ENCODE peak calls at places on chromosome 22, in nine cellular contexts. One of them, this sample, is unnamed.

GRCh38 chr22:43917523-43917922 is 6.1 kb upstream of the PNPLA3 start:
- DNase-seq in activated naive CD8-positive, alpha-beta T cell treated with anti-CD3 and anti-CD28 coated beads, Interleukin-2, amount 10 ng/mL, durations not matched to agents 7 days and 5 days: no peak
- DNase-seq in suprapubic skin: no peak
- DNase-seq in type B pancreatic cell: no peak
- DNase-seq in Peyer's patch: no peak
- DNase-seq in HL-60: no peak
- DNase-seq in anterior cingulate cortex: no peak
- DNase-seq in activated CD8-positive, alpha-beta memory T cell treated with anti-CD3 and anti-CD28 coated beads for 4 hours: no peak
- DNase-seq in psoas muscle: no peak
- DNase-seq in this sample: peak

GRCh38 chr22:24188705-24189248 is 7.5 kb downstream of the SUSD2 start:
- DNase-seq in activated naive CD8-positive, alpha-beta T cell treated with anti-CD3 and anti-CD28 coated beads, Interleukin-2, amount 10 ng/mL, durations not matched to agents 7 days and 5 days: no peak
- DNase-seq in suprapubic skin: no peak
- DNase-seq in type B pancreatic cell: no peak
- DNase-seq in Peyer's patch: no peak
- DNase-seq in HL-60: no peak
- DNase-seq in anterior cingulate cortex: no peak
- DNase-seq in activated CD8-positive, alpha-beta memory T cell treated with anti-CD3 and anti-CD28 coated beads for 4 hours: no peak
- DNase-seq in psoas muscle: no peak
- DNase-seq in this sample: no peak

GRCh38 chr22:37229012-37229804 is 14.9 kb downstream of the RAC2 start:
- DNase-seq in activated naive CD8-positive, alpha-beta T cell treated with anti-CD3 and anti-CD28 coated beads, Interleukin-2, amount 10 ng/mL, durations not matched to agents 7 days and 5 days: peak
- DNase-seq in suprapubic skin: no peak
- DNase-seq in type B pancreatic cell: no peak
- DNase-seq in Peyer's patch: peak
- DNase-seq in HL-60: no peak
- DNase-seq in anterior cingulate cortex: no peak
- DNase-seq in activated CD8-positive, alpha-beta memory T cell treated with anti-CD3 and anti-CD28 coated beads for 4 hours: no peak
- DNase-seq in psoas muscle: no peak
- DNase-seq in this sample: peak

GRCh38 chr22:46245515-46245914 is 4.6 kb downstream of the CDPF1 start:
- DNase-seq in activated naive CD8-positive, alpha-beta T cell treated with anti-CD3 and anti-CD28 coated beads, Interleukin-2, amount 10 ng/mL, durations not matched to agents 7 days and 5 days: no peak
- DNase-seq in suprapubic skin: no peak
- DNase-seq in type B pancreatic cell: no peak
- DNase-seq in Peyer's patch: no peak
- DNase-seq in HL-60: no peak
- DNase-seq in anterior cingulate cortex: no peak
- DNase-seq in activated CD8-positive, alpha-beta memory T cell treated with anti-CD3 and anti-CD28 coated beads for 4 hours: no peak
- DNase-seq in psoas muscle: peak
- DNase-seq in this sample: no peak

GRCh38 chr22:40182231-40182835 is 4.6 kb downstream of the TNRC6B start:
- DNase-seq in activated naive CD8-positive, alpha-beta T cell treated with anti-CD3 and anti-CD28 coated beads, Interleukin-2, amount 10 ng/mL, durations not matched to agents 7 days and 5 days: no peak
- DNase-seq in suprapubic skin: no peak
- DNase-seq in type B pancreatic cell: no peak
- DNase-seq in Peyer's patch: no peak
- DNase-seq in HL-60: no peak
- DNase-seq in anterior cingulate cortex: no peak
- DNase-seq in activated CD8-positive, alpha-beta memory T cell treated with anti-CD3 and anti-CD28 coated beads for 4 hours: no peak
- DNase-seq in psoas muscle: no peak
- DNase-seq in this sample: no peak

GRCh38 chr22:36454916-36455570 is 26.4 kb downstream of the TXN2 start:
- DNase-seq in activated naive CD8-positive, alpha-beta T cell treated with anti-CD3 and anti-CD28 coated beads, Interleukin-2, amount 10 ng/mL, durations not matched to agents 7 days and 5 days: peak
- DNase-seq in suprapubic skin: peak
- DNase-seq in type B pancreatic cell: peak
- DNase-seq in Peyer's patch: peak
- DNase-seq in HL-60: peak
- DNase-seq in anterior cingulate cortex: peak
- DNase-seq in activated CD8-positive, alpha-beta memory T cell treated with anti-CD3 and anti-CD28 coated beads for 4 hours: peak
- DNase-seq in psoas muscle: peak
- DNase-seq in this sample: peak

GRCh38 chr22:37140686-37141323 is 8.9 kb downstream of the IL2RB start:
- DNase-seq in activated naive CD8-positive, alpha-beta T cell treated with anti-CD3 and anti-CD28 coated beads, Interleukin-2, amount 10 ng/mL, durations not matched to agents 7 days and 5 days: no peak
- DNase-seq in suprapubic skin: no peak
- DNase-seq in type B pancreatic cell: no peak
- DNase-seq in Peyer's patch: no peak
- DNase-seq in HL-60: no peak
- DNase-seq in anterior cingulate cortex: no peak
- DNase-seq in activated CD8-positive, alpha-beta memory T cell treated with anti-CD3 and anti-CD28 coated beads for 4 hours: no peak
- DNase-seq in psoas muscle: no peak
- DNase-seq in this sample: no peak

GRCh38 chr22:36239150-36239400 is 252 bp downstream of the APOL2 start:
- DNase-seq in activated naive CD8-positive, alpha-beta T cell treated with anti-CD3 and anti-CD28 coated beads, Interleukin-2, amount 10 ng/mL, durations not matched to agents 7 days and 5 days: peak
- DNase-seq in suprapubic skin: no peak
- DNase-seq in type B pancreatic cell: no peak
- DNase-seq in Peyer's patch: no peak
- DNase-seq in HL-60: no peak
- DNase-seq in anterior cingulate cortex: no peak
- DNase-seq in activated CD8-positive, alpha-beta memory T cell treated with anti-CD3 and anti-CD28 coated beads for 4 hours: no peak
- DNase-seq in psoas muscle: peak
- DNase-seq in this sample: no peak

GRCh38 chr22:37626144-37626543 is 13.3 kb upstream of the SH3BP1 start:
- DNase-seq in activated naive CD8-positive, alpha-beta T cell treated with anti-CD3 and anti-CD28 coated beads, Interleukin-2, amount 10 ng/mL, durations not matched to agents 7 days and 5 days: no peak
- DNase-seq in suprapubic skin: peak
- DNase-seq in type B pancreatic cell: no peak
- DNase-seq in Peyer's patch: no peak
- DNase-seq in HL-60: no peak
- DNase-seq in anterior cingulate cortex: no peak
- DNase-seq in activated CD8-positive, alpha-beta memory T cell treated with anti-CD3 and anti-CD28 coated beads for 4 hours: no peak
- DNase-seq in psoas muscle: peak
- DNase-seq in this sample: peak

GRCh38 chr22:43829904-43830851 is 18.1 kb upstream of the EFCAB6 start:
- DNase-seq in activated naive CD8-positive, alpha-beta T cell treated with anti-CD3 and anti-CD28 coated beads, Interleukin-2, amount 10 ng/mL, durations not matched to agents 7 days and 5 days: peak
- DNase-seq in suprapubic skin: peak
- DNase-seq in type B pancreatic cell: no peak
- DNase-seq in Peyer's patch: no peak
- DNase-seq in HL-60: no peak
- DNase-seq in anterior cingulate cortex: no peak
- DNase-seq in activated CD8-positive, alpha-beta memory T cell treated with anti-CD3 and anti-CD28 coated beads for 4 hours: no peak
- DNase-seq in psoas muscle: peak
- DNase-seq in this sample: peak

This sample was measured in MG63.